ENCODE peak calls at places on chromosome 2, in four cellular contexts. N is GM12878, F is K562, L is HepG2. P is an unnamed sample.

GRCh38 chr2:184598313-184599053 is at the start of gene ZNF804A:
- DNase-seq in N (peak), F (peak), L (no peak), P (peak)

GRCh38 chr2:108988796-108989713 is at the start of gene EDAR:
- DNase-seq in N (no peak), F (no peak), L (peak), P (peak)

GRCh38 chr2:74186038-74186437 is 7.4 kb upstream of the MOB1A start:
- DNase-seq in N (peak), F (peak), L (no peak), P (no peak)

GRCh38 chr2:48723125-48723524 is 32.4 kb downstream of the LHCGR start:
- DNase-seq in N (no peak), F (no peak), L (no peak), P (no peak)

GRCh38 chr2:138277062-138277461 is 224.5 kb upstream of the SPOPL start:
- DNase-seq in N (no peak), F (no peak), L (peak), P (no peak)

GRCh38 chr2:143513081-143513480 is 383.9 kb downstream of the ARHGAP15 start:
- DNase-seq in N (peak), F (peak), L (peak), P (peak)

GRCh38 chr2:84781942-84782716 is 98.8 kb downstream of the TRABD2A start:
- DNase-seq in N (no peak), F (no peak), L (no peak), P (no peak)

GRCh38 chr2:107168141-107168540 is 282.2 kb upstream of the ST6GAL2 start:
- DNase-seq in N (no peak), F (no peak), L (no peak), P (no peak)

GRCh38 chr2:61898810-61899209 is 6.7 kb upstream of the COMMD1 start:
- DNase-seq in N (no peak), F (no peak), L (peak), P (peak)

GRCh38 chr2:192042126-192042525 is 152.6 kb downstream of the TMEFF2 start:
- DNase-seq in N (no peak), F (no peak), L (no peak), P (no peak)

GRCh38 chr2:192043216-192043870 is 151.4 kb downstream of the TMEFF2 start:
- DNase-seq in N (no peak), F (no peak), L (no peak), P (no peak)

GRCh38 chr2:192035731-192036442 is 158.8 kb downstream of the TMEFF2 start:
- DNase-seq in N (no peak), F (no peak), L (no peak), P (peak)

GRCh38 chr2:192038152-192038551 is 156.6 kb downstream of the TMEFF2 start:
- DNase-seq in N (no peak), F (no peak), L (no peak), P (no peak)
- TF ChIP-seq SP1 in N (no peak), F (no peak), L (no peak), P (no peak)

GRCh38 chr2:207245526-207245925 is 79.8 kb upstream of the KLF7 start:
- DNase-seq in N (no peak), F (no peak), L (no peak), P (no peak)
- TF ChIP-seq FOXK2 in N (no peak), F (no peak), L (no peak), P (no peak)

GRCh38 chr2:230823264-230823964 is 41.3 kb upstream of the ITM2C start:
- DNase-seq in N (no peak), F (no peak), L (no peak), P (no peak)

GRCh38 chr2:230821261-230821990 is 43.3 kb upstream of the ITM2C start:
- DNase-seq in N (no peak), F (no peak), L (no peak), P (no peak)

GRCh38 chr2:230819433-230819832 is 45.3 kb upstream of the ITM2C start:
- DNase-seq in N (no peak), F (no peak), L (no peak), P (no peak)

GRCh38 chr2:230824406-230824978 is 40.2 kb upstream of the ITM2C start:
- DNase-seq in N (peak), F (peak), L (peak), P (peak)

GRCh38 chr2:230821991-230822520 is 42.7 kb upstream of the ITM2C start:
- DNase-seq in N (no peak), F (no peak), L (no peak), P (no peak)
- TF ChIP-seq FOXM1 in N (no peak), F (no peak), L (no peak), P (no peak)

GRCh38 chr2:237904806-237905599 is 45.6 kb downstream of the RAMP1 start:
- DNase-seq in N (peak), F (no peak), L (no peak), P (no peak)
- TF ChIP-seq SP1 in N (peak), F (no peak), L (no peak), P (no peak)

P was measured in HEK293T.